ENCODE peak calls at places on chromosomes 13 and 19, in four cellular contexts. B is ascending aorta, M is left ventricle myocardium inferior, X is tibial artery. J is an unnamed sample. For H3K4me1, the result is how much of the 10 kb centered on the place peaks cover.

GRCh38 chr19:8578642-8579265 is 1.5 kb upstream of the MYO1F start:
- DNase-seq in M (peak), B (peak), X (peak), J (peak)

GRCh38 chr19:48746738-48747575 is at the start of gene IZUMO1:
- DNase-seq in M (peak), X (peak), B (peak), J (peak)

GRCh38 chr19:37007587-37008220 is 70.5 kb upstream of the ZNF420 start:
- DNase-seq in B (no peak), M (peak), X (no peak), J (peak)

GRCh38 chr19:44752816-44753618 is 4.5 kb downstream of the BCL3 start:
- DNase-seq in B (peak), X (peak), M (peak), J (peak)

GRCh38 chr13:93941444-93941843 is 538.0 kb downstream of the DCT start:
- DNase-seq in M (no peak), B (no peak), X (no peak), J (no peak)

GRCh38 chr13:51921790-51922740 is 60.3 kb downstream of the CCDC70 start:
- DNase-seq in M (no peak), X (no peak), B (no peak), J (no peak)

GRCh38 chr13:38872693-38873092 is 117.9 kb downstream of the STOML3 start:
- DNase-seq in B (no peak), M (no peak), X (no peak), J (no peak)

GRCh38 chr19:47381121-47381520 is 32.0 kb downstream of the DHX34 start:
- DNase-seq in X (no peak), B (no peak), M (no peak), J (no peak)

GRCh38 chr13:98802548-98802947 is 50.1 kb upstream of the SLC15A1 start:
- DNase-seq in X (no peak), M (no peak), B (no peak), J (no peak)

GRCh38 chr13:26961890-26962615 is 201.5 kb upstream of the GPR12 start:
- DNase-seq in B (no peak), M (no peak), X (no peak), J (no peak)

GRCh38 chr13:71610876-71611275 is 256.1 kb downstream of the DACH1 start:
- DNase-seq in M (no peak), X (no peak), B (no peak), J (no peak)

GRCh38 chr13:62747629-62748028 is 1332.0 kb upstream of the PCDH20 start:
- DNase-seq in X (no peak), M (no peak), B (no peak), J (no peak)

GRCh38 chr19:7767487-7767886 is 4.4 kb downstream of the CLEC4M start:
- DNase-seq in B (no peak), X (no peak), M (no peak), J (no peak)

GRCh38 chr19:23823952-23824389 is 65.3 kb upstream of the ZNF681 start:
- DNase-seq in M (no peak), X (no peak), B (no peak), J (no peak)

GRCh38 chr19:6476896-6477431 is 4.6 kb downstream of the DENND1C start:
- DNase-seq in M (no peak), B (no peak), X (no peak), J (no peak)
- H3K4me3 ChIP-seq in M (peak), B (peak), X (no peak), J (peak)

GRCh38 chr19:6261883-6262282 is 17.9 kb downstream of the MLLT1 start:
- DNase-seq in B (no peak), M (no peak), X (no peak), J (no peak)

GRCh38 chr19:6260376-6260775 is 19.4 kb downstream of the MLLT1 start:
- DNase-seq in X (no peak), B (no peak), M (no peak), J (no peak)

GRCh38 chr19:6259312-6259861 is 20.4 kb downstream of the MLLT1 start:
- DNase-seq in X (no peak), B (no peak), M (no peak), J (no peak)

GRCh38 chr19:6262519-6262918 is 17.3 kb downstream of the MLLT1 start:
- DNase-seq in X (no peak), B (no peak), M (no peak), J (no peak)

GRCh38 chr19:6260912-6261636 is 18.7 kb downstream of the MLLT1 start:
- DNase-seq in B (no peak), M (no peak), X (no peak), J (no peak)
- TF ChIP-seq CTCF in B (peak), M (peak), X (peak), J (peak)

GRCh38 chr19:10662384-10663251 is 8.5 kb downstream of the ILF3 start:
- DNase-seq in B (no peak), X (no peak), M (no peak), J (no peak)

GRCh38 chr19:10654610-10655456 is 687 bp downstream of the ILF3 start:
- DNase-seq in X (peak), M (peak), B (no peak), J (no peak)

GRCh38 chr19:10655457-10656312 is 1.5 kb downstream of the ILF3 start:
- DNase-seq in M (no peak), B (no peak), X (no peak), J (no peak)

GRCh38 chr19:10661946-10662345 is 7.8 kb downstream of the ILF3 start:
- DNase-seq in X (no peak), M (no peak), B (no peak), J (no peak)

GRCh38 chr19:10660346-10660745 is 6.2 kb downstream of the ILF3 start:
- DNase-seq in M (no peak), X (no peak), B (no peak), J (no peak)
- H3K4me1 ChIP-seq in M (half or more), X (under half), B (under half), J (half or more)

GRCh38 chr19:2016041-2016807 is 710 bp upstream of the BTBD2 start:
- DNase-seq in B (no peak), X (peak), M (peak), J (peak)
- H3K4me3 ChIP-seq in B (peak), X (peak), M (peak), J (peak)

GRCh38 chr13:31431722-31432137 is 232.0 kb downstream of the B3GLCT start:
- DNase-seq in M (peak), X (peak), B (no peak), J (peak)
- TF ChIP-seq CTCF in M (peak), X (peak), B (peak), J (peak)

GRCh38 chr19:33723512-33723911 is 73.2 kb upstream of the KCTD15 start:
- DNase-seq in B (no peak), M (no peak), X (no peak), J (no peak)
- H3K4me1 ChIP-seq in B (under half), M (under half), X (under half), J (under half)

J was measured in right atrium auricular region.